ENCODE peak calls at places on chromosomes 4 and X, in nine cellular contexts. S is naive thymus-derived CD4-positive, alpha-beta T cell; C is posterior vena cava; R is uterus; X is RPMI8226; N is NCI-H345; T is cardiac fibroblast; W is right cardiac atrium; J is heart right ventricle. E is an unnamed sample.

GRCh38 chrX:130118396-130118795 is 8.1 kb upstream of the ELF4 start:
- DNase-seq in T (peak), C (no peak), N (no peak), W (no peak), R (peak), X (no peak), J (no peak), S (no peak), E (no peak)

GRCh38 chr4:7029212-7029611 is 14.0 kb upstream of the TADA2B start:
- DNase-seq in N (no peak), T (no peak), X (no peak), R (no peak), J (no peak), W (no peak), S (no peak), C (peak), E (no peak)

GRCh38 chrX:46730765-46731164 is 28.2 kb downstream of the SLC9A7 start:
- DNase-seq in S (no peak), N (no peak), W (no peak), X (no peak), C (no peak), R (no peak), J (no peak), T (no peak), E (no peak)

GRCh38 chr4:1547131-1547862 is 136.8 kb downstream of the FAM53A start:
- DNase-seq in T (no peak), R (no peak), S (no peak), C (no peak), J (no peak), X (no peak), W (peak), N (no peak), E (peak)

GRCh38 chr4:142818476-142818875 is 27.6 kb downstream of the INPP4B start:
- DNase-seq in W (no peak), R (no peak), S (no peak), N (no peak), J (no peak), C (no peak), X (no peak), T (no peak), E (no peak)

GRCh38 chr4:126798214-126798613 is 834.5 kb upstream of the INTU start:
- DNase-seq in J (no peak), X (no peak), R (no peak), W (no peak), S (no peak), T (no peak), C (no peak), N (no peak), E (no peak)

GRCh38 chr4:135368826-135369225 is 1167.2 kb upstream of the PABPC4L start:
- DNase-seq in N (no peak), T (peak), C (no peak), R (no peak), J (no peak), W (no peak), S (no peak), X (no peak), E (no peak)

GRCh38 chrX:153643431-153644351 is 3.3 kb upstream of the DUSP9 start:
- DNase-seq in C (peak), J (no peak), R (no peak), N (no peak), X (peak), T (peak), S (no peak), W (no peak), E (peak)

GRCh38 chr4:1722551-1723071 is 1.3 kb downstream of the TACC3 start:
- DNase-seq in W (no peak), T (no peak), N (no peak), R (no peak), S (no peak), J (no peak), X (no peak), C (peak), E (no peak)

GRCh38 chr4:170697045-170697444 is 607.3 kb upstream of the AADAT start:
- DNase-seq in W (no peak), X (no peak), N (no peak), T (no peak), S (no peak), C (no peak), J (no peak), R (no peak), E (no peak)

GRCh38 chr4:25592670-25593069 is 63.0 kb upstream of the SLC34A2 start:
- DNase-seq in S (no peak), X (no peak), C (no peak), R (no peak), T (no peak), N (no peak), W (no peak), J (no peak), E (no peak)

GRCh38 chr4:133618963-133619362 is 469.9 kb downstream of the PCDH10 start:
- DNase-seq in W (no peak), X (no peak), J (no peak), S (no peak), R (no peak), C (no peak), T (no peak), N (no peak), E (no peak)

GRCh38 chr4:88953400-88953799 is 103.6 kb downstream of the FAM13A start:
- DNase-seq in J (no peak), W (no peak), R (no peak), X (peak), T (no peak), S (no peak), N (no peak), C (no peak), E (no peak)

GRCh38 chr4:76011700-76012387 is 4.5 kb upstream of the CXCL9 start:
- DNase-seq in C (peak), N (no peak), X (peak), T (peak), R (no peak), J (peak), S (no peak), W (peak), E (no peak)

GRCh38 chr4:42420120-42420519 is 22.8 kb downstream of the SHISA3 start:
- DNase-seq in X (no peak), T (peak), S (no peak), N (no peak), R (no peak), C (no peak), W (no peak), J (no peak), E (no peak)

GRCh38 chrX:19554786-19555185 is 39.5 kb upstream of the MAP3K15 start:
- DNase-seq in N (no peak), S (no peak), W (no peak), T (peak), C (no peak), R (no peak), J (no peak), X (no peak), E (no peak)

GRCh38 chr4:8063974-8064563 is 94.5 kb downstream of the ABLIM2 start:
- DNase-seq in R (no peak), T (no peak), W (no peak), J (no peak), X (no peak), C (no peak), N (no peak), S (no peak), E (no peak)

GRCh38 chr4:74897390-74897789 is 35.5 kb upstream of the PARM1 start:
- DNase-seq in J (no peak), N (no peak), T (no peak), W (no peak), C (no peak), X (no peak), S (no peak), R (no peak), E (no peak)

GRCh38 chr4:83252782-83253405 is 31.7 kb downstream of the COQ2 start:
- DNase-seq in W (peak), R (no peak), S (peak), C (no peak), T (peak), X (peak), J (peak), N (peak), E (peak)

GRCh38 chr4:139299536-139299935 is 1.8 kb upstream of the NAA15 start:
- DNase-seq in T (peak), J (no peak), X (no peak), W (no peak), S (no peak), C (no peak), N (no peak), R (no peak), E (no peak)

GRCh38 chr4:21469438-21470032 is 479.0 kb downstream of the KCNIP4 start:
- DNase-seq in S (no peak), C (no peak), T (peak), R (no peak), N (peak), X (no peak), J (no peak), W (no peak), E (no peak)

GRCh38 chr4:54495641-54496040 is 162.1 kb upstream of the KIT start:
- DNase-seq in T (no peak), R (no peak), C (no peak), N (no peak), J (no peak), W (no peak), X (no peak), S (no peak), E (no peak)

GRCh38 chrX:120308959-120309872 is 2.0 kb downstream of the TMEM255A start:
- DNase-seq in R (peak), C (peak), X (peak), T (peak), J (peak), S (peak), W (peak), N (no peak), E (peak)

GRCh38 chr4:87041142-87041541 is 106.3 kb downstream of the AFF1 start:
- DNase-seq in W (peak), X (no peak), J (no peak), S (no peak), T (peak), N (no peak), C (no peak), R (peak), E (no peak)

GRCh38 chrX:121876316-121876715 is 828.9 kb downstream of the GLUD2 start:
- DNase-seq in R (no peak), S (no peak), X (no peak), W (no peak), J (no peak), T (peak), C (no peak), N (no peak), E (no peak)

GRCh38 chrX:9388450-9388849 is 76.4 kb upstream of the TBL1X start:
- DNase-seq in J (no peak), R (no peak), C (no peak), N (no peak), S (no peak), T (no peak), W (no peak), X (no peak), E (no peak)

GRCh38 chr4:112140536-112140935 is 4.7 kb upstream of the FAM241A start:
- DNase-seq in W (no peak), S (no peak), R (no peak), N (no peak), X (no peak), C (no peak), T (peak), J (no peak), E (no peak)

GRCh38 chr4:105666693-105667092 is 41.8 kb downstream of the INTS12 start:
- DNase-seq in J (no peak), W (no peak), T (peak), N (peak), S (no peak), X (no peak), C (no peak), R (no peak), E (no peak)

GRCh38 chr4:182286035-182286434 is 42.8 kb downstream of the TENM3 start:
- DNase-seq in W (no peak), R (no peak), T (no peak), X (no peak), C (no peak), S (no peak), N (no peak), J (no peak), E (no peak)

GRCh38 chrX:54064564-54064963 is 20.3 kb upstream of the PHF8 start:
- DNase-seq in C (no peak), N (no peak), T (no peak), R (no peak), S (no peak), J (no peak), W (no peak), X (no peak), E (no peak)

GRCh38 chr4:75848891-75849290 is 53.4 kb downstream of the PPEF2 start:
- DNase-seq in T (peak), C (no peak), X (no peak), S (no peak), R (no peak), W (no peak), N (no peak), J (no peak), E (no peak)

GRCh38 chr4:142523111-142523510 is 323.0 kb downstream of the INPP4B start:
- DNase-seq in N (no peak), C (no peak), R (no peak), S (no peak), J (no peak), T (no peak), W (no peak), X (no peak), E (no peak)

GRCh38 chrX:103063191-103063845 is 653 bp downstream of the BEX1 start:
- DNase-seq in S (no peak), N (peak), C (no peak), T (peak), J (no peak), R (no peak), W (peak), X (peak), E (no peak)

GRCh38 chrX:9340619-9341304 is 124.1 kb upstream of the TBL1X start:
- DNase-seq in N (no peak), W (peak), C (no peak), X (peak), R (peak), T (peak), J (peak), S (peak), E (peak)